ENCODE peak calls at places on chromosomes 1 and 21, in seven cellular contexts. One of them, this sample, is unnamed.

GRCh38 chr1:202210370-202210769 is 16.8 kb downstream of the LGR6 start:
- DNase-seq in naive thymus-derived CD4-positive, alpha-beta T cell: no peak
- DNase-seq in activated T-cell treated with anti-CD3 and anti-CD28 coated beads for 1 hour: no peak
- DNase-seq in fibroblast of the aortic adventitia: peak; percentile 10
- DNase-seq in T-helper 9 cell: no peak
- DNase-seq in effector memory CD8-positive, alpha-beta T cell: no peak
- DNase-seq in stimulated activated CD4-positive, alpha-beta T cell treated with anti-CD3 and anti-CD28 coated beads, Interleukin-2, amount 100 ng/mL, for 48 hours: no peak
- DNase-seq in this sample: peak; percentile 79

GRCh38 chr1:2985121-2985561 is 36.1 kb upstream of the ACTRT2 start:
- DNase-seq in effector memory CD8-positive, alpha-beta T cell: no peak
- DNase-seq in fibroblast of the aortic adventitia: no peak
- DNase-seq in stimulated activated CD4-positive, alpha-beta T cell treated with anti-CD3 and anti-CD28 coated beads, Interleukin-2, amount 100 ng/mL, for 48 hours: no peak
- DNase-seq in T-helper 9 cell: no peak
- DNase-seq in naive thymus-derived CD4-positive, alpha-beta T cell: no peak
- DNase-seq in activated T-cell treated with anti-CD3 and anti-CD28 coated beads for 1 hour: no peak
- DNase-seq in this sample: no peak

GRCh38 chr1:25343872-25344271 is 5.7 kb downstream of the TMEM50A start:
- DNase-seq in activated T-cell treated with anti-CD3 and anti-CD28 coated beads for 1 hour: no peak
- DNase-seq in naive thymus-derived CD4-positive, alpha-beta T cell: no peak
- DNase-seq in fibroblast of the aortic adventitia: peak; percentile 84
- DNase-seq in effector memory CD8-positive, alpha-beta T cell: no peak
- DNase-seq in stimulated activated CD4-positive, alpha-beta T cell treated with anti-CD3 and anti-CD28 coated beads, Interleukin-2, amount 100 ng/mL, for 48 hours: no peak
- DNase-seq in T-helper 9 cell: no peak
- DNase-seq in this sample: no peak

GRCh38 chr1:109931189-109931672 is 20.6 kb downstream of the CSF1 start:
- DNase-seq in fibroblast of the aortic adventitia: peak; percentile 70
- DNase-seq in effector memory CD8-positive, alpha-beta T cell: no peak
- DNase-seq in activated T-cell treated with anti-CD3 and anti-CD28 coated beads for 1 hour: no peak
- DNase-seq in naive thymus-derived CD4-positive, alpha-beta T cell: no peak
- DNase-seq in stimulated activated CD4-positive, alpha-beta T cell treated with anti-CD3 and anti-CD28 coated beads, Interleukin-2, amount 100 ng/mL, for 48 hours: no peak
- DNase-seq in T-helper 9 cell: no peak
- DNase-seq in this sample: no peak

GRCh38 chr1:183093821-183094287 is 70.6 kb downstream of the LAMC1 start:
- DNase-seq in stimulated activated CD4-positive, alpha-beta T cell treated with anti-CD3 and anti-CD28 coated beads, Interleukin-2, amount 100 ng/mL, for 48 hours: no peak
- DNase-seq in naive thymus-derived CD4-positive, alpha-beta T cell: no peak
- DNase-seq in T-helper 9 cell: no peak
- DNase-seq in activated T-cell treated with anti-CD3 and anti-CD28 coated beads for 1 hour: no peak
- DNase-seq in effector memory CD8-positive, alpha-beta T cell: no peak
- DNase-seq in fibroblast of the aortic adventitia: peak; percentile 62
- DNase-seq in this sample: no peak

GRCh38 chr1:201731592-201731991 is 97.4 kb upstream of the IPO9 start:
- DNase-seq in naive thymus-derived CD4-positive, alpha-beta T cell: no peak
- DNase-seq in fibroblast of the aortic adventitia: no peak
- DNase-seq in stimulated activated CD4-positive, alpha-beta T cell treated with anti-CD3 and anti-CD28 coated beads, Interleukin-2, amount 100 ng/mL, for 48 hours: no peak
- DNase-seq in activated T-cell treated with anti-CD3 and anti-CD28 coated beads for 1 hour: no peak
- DNase-seq in effector memory CD8-positive, alpha-beta T cell: no peak
- DNase-seq in T-helper 9 cell: no peak
- DNase-seq in this sample: no peak

GRCh38 chr21:41684381-41685245 is 82.2 kb downstream of the RIPK4 start:
- DNase-seq in naive thymus-derived CD4-positive, alpha-beta T cell: no peak
- DNase-seq in T-helper 9 cell: no peak
- DNase-seq in fibroblast of the aortic adventitia: peak; percentile 75
- DNase-seq in activated T-cell treated with anti-CD3 and anti-CD28 coated beads for 1 hour: no peak
- DNase-seq in effector memory CD8-positive, alpha-beta T cell: no peak
- DNase-seq in stimulated activated CD4-positive, alpha-beta T cell treated with anti-CD3 and anti-CD28 coated beads, Interleukin-2, amount 100 ng/mL, for 48 hours: no peak
- DNase-seq in this sample: no peak

GRCh38 chr1:76867342-76868130 is at the start of gene ST6GALNAC5:
- DNase-seq in activated T-cell treated with anti-CD3 and anti-CD28 coated beads for 1 hour: no peak
- DNase-seq in T-helper 9 cell: no peak
- DNase-seq in effector memory CD8-positive, alpha-beta T cell: no peak
- DNase-seq in stimulated activated CD4-positive, alpha-beta T cell treated with anti-CD3 and anti-CD28 coated beads, Interleukin-2, amount 100 ng/mL, for 48 hours: no peak
- DNase-seq in naive thymus-derived CD4-positive, alpha-beta T cell: no peak
- DNase-seq in fibroblast of the aortic adventitia: no peak
- DNase-seq in this sample: no peak

GRCh38 chr1:152967201-152967600 is 3.2 kb upstream of the SPRR4 start:
- DNase-seq in naive thymus-derived CD4-positive, alpha-beta T cell: no peak
- DNase-seq in stimulated activated CD4-positive, alpha-beta T cell treated with anti-CD3 and anti-CD28 coated beads, Interleukin-2, amount 100 ng/mL, for 48 hours: no peak
- DNase-seq in activated T-cell treated with anti-CD3 and anti-CD28 coated beads for 1 hour: no peak
- DNase-seq in fibroblast of the aortic adventitia: no peak
- DNase-seq in effector memory CD8-positive, alpha-beta T cell: no peak
- DNase-seq in T-helper 9 cell: no peak
- DNase-seq in this sample: no peak

GRCh38 chr1:31585736-31586365 is 9.5 kb downstream of the TINAGL1 start:
- DNase-seq in activated T-cell treated with anti-CD3 and anti-CD28 coated beads for 1 hour: no peak
- DNase-seq in stimulated activated CD4-positive, alpha-beta T cell treated with anti-CD3 and anti-CD28 coated beads, Interleukin-2, amount 100 ng/mL, for 48 hours: no peak
- DNase-seq in effector memory CD8-positive, alpha-beta T cell: no peak
- DNase-seq in naive thymus-derived CD4-positive, alpha-beta T cell: no peak
- DNase-seq in fibroblast of the aortic adventitia: no peak
- DNase-seq in T-helper 9 cell: no peak
- DNase-seq in this sample: no peak

GRCh38 chr1:229544587-229544986 is 13.9 kb downstream of the ABCB10 start:
- DNase-seq in effector memory CD8-positive, alpha-beta T cell: no peak
- DNase-seq in fibroblast of the aortic adventitia: no peak
- DNase-seq in naive thymus-derived CD4-positive, alpha-beta T cell: no peak
- DNase-seq in activated T-cell treated with anti-CD3 and anti-CD28 coated beads for 1 hour: no peak
- DNase-seq in stimulated activated CD4-positive, alpha-beta T cell treated with anti-CD3 and anti-CD28 coated beads, Interleukin-2, amount 100 ng/mL, for 48 hours: no peak
- DNase-seq in T-helper 9 cell: no peak
- DNase-seq in this sample: no peak

GRCh38 chr1:193406901-193407300 is 220.5 kb upstream of the B3GALT2 start:
- DNase-seq in effector memory CD8-positive, alpha-beta T cell: no peak
- DNase-seq in activated T-cell treated with anti-CD3 and anti-CD28 coated beads for 1 hour: no peak
- DNase-seq in stimulated activated CD4-positive, alpha-beta T cell treated with anti-CD3 and anti-CD28 coated beads, Interleukin-2, amount 100 ng/mL, for 48 hours: no peak
- DNase-seq in T-helper 9 cell: no peak
- DNase-seq in naive thymus-derived CD4-positive, alpha-beta T cell: no peak
- DNase-seq in fibroblast of the aortic adventitia: peak; percentile 76
- DNase-seq in this sample: no peak

GRCh38 chr1:2326524-2326923 is 64.8 kb downstream of the MORN1 start:
- DNase-seq in naive thymus-derived CD4-positive, alpha-beta T cell: no peak
- DNase-seq in activated T-cell treated with anti-CD3 and anti-CD28 coated beads for 1 hour: no peak
- DNase-seq in stimulated activated CD4-positive, alpha-beta T cell treated with anti-CD3 and anti-CD28 coated beads, Interleukin-2, amount 100 ng/mL, for 48 hours: no peak
- DNase-seq in effector memory CD8-positive, alpha-beta T cell: no peak
- DNase-seq in fibroblast of the aortic adventitia: no peak
- DNase-seq in T-helper 9 cell: no peak
- DNase-seq in this sample: no peak

GRCh38 chr1:31735571-31735970 is 28.6 kb downstream of the ADGRB2 start:
- DNase-seq in naive thymus-derived CD4-positive, alpha-beta T cell: no peak
- DNase-seq in stimulated activated CD4-positive, alpha-beta T cell treated with anti-CD3 and anti-CD28 coated beads, Interleukin-2, amount 100 ng/mL, for 48 hours: no peak
- DNase-seq in T-helper 9 cell: no peak
- DNase-seq in activated T-cell treated with anti-CD3 and anti-CD28 coated beads for 1 hour: no peak
- DNase-seq in effector memory CD8-positive, alpha-beta T cell: no peak
- DNase-seq in fibroblast of the aortic adventitia: no peak
- DNase-seq in this sample: no peak

GRCh38 chr1:169928438-169929209 is 34.9 kb upstream of the SCYL3 start:
- DNase-seq in fibroblast of the aortic adventitia: peak; percentile 80
- DNase-seq in stimulated activated CD4-positive, alpha-beta T cell treated with anti-CD3 and anti-CD28 coated beads, Interleukin-2, amount 100 ng/mL, for 48 hours: no peak
- DNase-seq in activated T-cell treated with anti-CD3 and anti-CD28 coated beads for 1 hour: no peak
- DNase-seq in naive thymus-derived CD4-positive, alpha-beta T cell: no peak
- DNase-seq in effector memory CD8-positive, alpha-beta T cell: no peak
- DNase-seq in T-helper 9 cell: no peak
- DNase-seq in this sample: no peak

GRCh38 chr1:40036574-40036973 is 4.0 kb upstream of the CAP1 start:
- DNase-seq in naive thymus-derived CD4-positive, alpha-beta T cell: no peak
- DNase-seq in stimulated activated CD4-positive, alpha-beta T cell treated with anti-CD3 and anti-CD28 coated beads, Interleukin-2, amount 100 ng/mL, for 48 hours: no peak
- DNase-seq in activated T-cell treated with anti-CD3 and anti-CD28 coated beads for 1 hour: no peak
- DNase-seq in effector memory CD8-positive, alpha-beta T cell: no peak
- DNase-seq in fibroblast of the aortic adventitia: peak; percentile 91
- DNase-seq in T-helper 9 cell: no peak
- DNase-seq in this sample: no peak

GRCh38 chr1:109541102-109541501 is 1.4 kb downstream of the GPR61 start:
- DNase-seq in naive thymus-derived CD4-positive, alpha-beta T cell: no peak
- DNase-seq in fibroblast of the aortic adventitia: no peak
- DNase-seq in T-helper 9 cell: no peak
- DNase-seq in stimulated activated CD4-positive, alpha-beta T cell treated with anti-CD3 and anti-CD28 coated beads, Interleukin-2, amount 100 ng/mL, for 48 hours: no peak
- DNase-seq in effector memory CD8-positive, alpha-beta T cell: no peak
- DNase-seq in activated T-cell treated with anti-CD3 and anti-CD28 coated beads for 1 hour: no peak
- DNase-seq in this sample: no peak

GRCh38 chr1:209926045-209926444 is 12.0 kb upstream of the SYT14 start:
- DNase-seq in activated T-cell treated with anti-CD3 and anti-CD28 coated beads for 1 hour: no peak
- DNase-seq in effector memory CD8-positive, alpha-beta T cell: no peak
- DNase-seq in T-helper 9 cell: no peak
- DNase-seq in stimulated activated CD4-positive, alpha-beta T cell treated with anti-CD3 and anti-CD28 coated beads, Interleukin-2, amount 100 ng/mL, for 48 hours: no peak
- DNase-seq in fibroblast of the aortic adventitia: peak; percentile 87
- DNase-seq in naive thymus-derived CD4-positive, alpha-beta T cell: no peak
- DNase-seq in this sample: peak; percentile 81

GRCh38 chr1:156801409-156802121 is 15.1 kb downstream of the SH2D2A start:
- DNase-seq in T-helper 9 cell: no peak
- DNase-seq in activated T-cell treated with anti-CD3 and anti-CD28 coated beads for 1 hour: no peak
- DNase-seq in stimulated activated CD4-positive, alpha-beta T cell treated with anti-CD3 and anti-CD28 coated beads, Interleukin-2, amount 100 ng/mL, for 48 hours: no peak
- DNase-seq in effector memory CD8-positive, alpha-beta T cell: no peak
- DNase-seq in naive thymus-derived CD4-positive, alpha-beta T cell: no peak
- DNase-seq in fibroblast of the aortic adventitia: peak; percentile 97
- DNase-seq in this sample: peak; percentile 63

GRCh38 chr1:105591681-105592080 is 1464.8 kb upstream of the PRMT6 start:
- DNase-seq in T-helper 9 cell: no peak
- DNase-seq in effector memory CD8-positive, alpha-beta T cell: no peak
- DNase-seq in activated T-cell treated with anti-CD3 and anti-CD28 coated beads for 1 hour: no peak
- DNase-seq in stimulated activated CD4-positive, alpha-beta T cell treated with anti-CD3 and anti-CD28 coated beads, Interleukin-2, amount 100 ng/mL, for 48 hours: no peak
- DNase-seq in naive thymus-derived CD4-positive, alpha-beta T cell: no peak
- DNase-seq in fibroblast of the aortic adventitia: no peak
- DNase-seq in this sample: no peak

GRCh38 chr1:219548386-219548785 is 64.5 kb downstream of the ZC3H11B start:
- DNase-seq in T-helper 9 cell: no peak
- DNase-seq in effector memory CD8-positive, alpha-beta T cell: no peak
- DNase-seq in activated T-cell treated with anti-CD3 and anti-CD28 coated beads for 1 hour: no peak
- DNase-seq in stimulated activated CD4-positive, alpha-beta T cell treated with anti-CD3 and anti-CD28 coated beads, Interleukin-2, amount 100 ng/mL, for 48 hours: no peak
- DNase-seq in fibroblast of the aortic adventitia: no peak
- DNase-seq in naive thymus-derived CD4-positive, alpha-beta T cell: no peak
- DNase-seq in this sample: no peak

GRCh38 chr1:53126495-53126894 is 15.9 kb downstream of the SLC1A7 start:
- DNase-seq in naive thymus-derived CD4-positive, alpha-beta T cell: no peak
- DNase-seq in effector memory CD8-positive, alpha-beta T cell: no peak
- DNase-seq in T-helper 9 cell: no peak
- DNase-seq in fibroblast of the aortic adventitia: no peak
- DNase-seq in stimulated activated CD4-positive, alpha-beta T cell treated with anti-CD3 and anti-CD28 coated beads, Interleukin-2, amount 100 ng/mL, for 48 hours: no peak
- DNase-seq in activated T-cell treated with anti-CD3 and anti-CD28 coated beads for 1 hour: no peak
- DNase-seq in this sample: no peak

GRCh38 chr1:11772458-11772857 is 10.5 kb downstream of the C1orf167 start:
- DNase-seq in stimulated activated CD4-positive, alpha-beta T cell treated with anti-CD3 and anti-CD28 coated beads, Interleukin-2, amount 100 ng/mL, for 48 hours: no peak
- DNase-seq in T-helper 9 cell: no peak
- DNase-seq in activated T-cell treated with anti-CD3 and anti-CD28 coated beads for 1 hour: no peak
- DNase-seq in naive thymus-derived CD4-positive, alpha-beta T cell: no peak
- DNase-seq in effector memory CD8-positive, alpha-beta T cell: no peak
- DNase-seq in fibroblast of the aortic adventitia: no peak
- DNase-seq in this sample: no peak

GRCh38 chr1:175889848-175890247 is 146.5 kb upstream of the TNR start:
- DNase-seq in fibroblast of the aortic adventitia: no peak
- DNase-seq in effector memory CD8-positive, alpha-beta T cell: no peak
- DNase-seq in naive thymus-derived CD4-positive, alpha-beta T cell: no peak
- DNase-seq in stimulated activated CD4-positive, alpha-beta T cell treated with anti-CD3 and anti-CD28 coated beads, Interleukin-2, amount 100 ng/mL, for 48 hours: no peak
- DNase-seq in activated T-cell treated with anti-CD3 and anti-CD28 coated beads for 1 hour: no peak
- DNase-seq in T-helper 9 cell: no peak
- DNase-seq in this sample: no peak

GRCh38 chr1:202968895-202969295 is 1.8 kb upstream of the CYB5R1 start:
- DNase-seq in effector memory CD8-positive, alpha-beta T cell: peak; percentile 12
- DNase-seq in fibroblast of the aortic adventitia: peak; percentile 69
- DNase-seq in T-helper 9 cell: no peak
- DNase-seq in stimulated activated CD4-positive, alpha-beta T cell treated with anti-CD3 and anti-CD28 coated beads, Interleukin-2, amount 100 ng/mL, for 48 hours: no peak
- DNase-seq in activated T-cell treated with anti-CD3 and anti-CD28 coated beads for 1 hour: no peak
- DNase-seq in naive thymus-derived CD4-positive, alpha-beta T cell: no peak
- DNase-seq in this sample: peak; percentile 33

GRCh38 chr1:232628335-232629214 is 1.4 kb downstream of the SIPA1L2 start:
- DNase-seq in T-helper 9 cell: no peak
- DNase-seq in stimulated activated CD4-positive, alpha-beta T cell treated with anti-CD3 and anti-CD28 coated beads, Interleukin-2, amount 100 ng/mL, for 48 hours: no peak
- DNase-seq in fibroblast of the aortic adventitia: peak; percentile 64
- DNase-seq in effector memory CD8-positive, alpha-beta T cell: no peak
- DNase-seq in activated T-cell treated with anti-CD3 and anti-CD28 coated beads for 1 hour: no peak
- DNase-seq in naive thymus-derived CD4-positive, alpha-beta T cell: no peak
- DNase-seq in this sample: no peak

GRCh38 chr21:36211660-36212512 is 55.3 kb downstream of the DOP1B start:
- DNase-seq in naive thymus-derived CD4-positive, alpha-beta T cell: no peak
- DNase-seq in T-helper 9 cell: no peak
- DNase-seq in fibroblast of the aortic adventitia: peak; percentile 80
- DNase-seq in effector memory CD8-positive, alpha-beta T cell: no peak
- DNase-seq in activated T-cell treated with anti-CD3 and anti-CD28 coated beads for 1 hour: no peak
- DNase-seq in stimulated activated CD4-positive, alpha-beta T cell treated with anti-CD3 and anti-CD28 coated beads, Interleukin-2, amount 100 ng/mL, for 48 hours: no peak
- DNase-seq in this sample: no peak

GRCh38 chr1:29779146-29779545 is 542.8 kb downstream of the PTPRU start:
- DNase-seq in T-helper 9 cell: no peak
- DNase-seq in effector memory CD8-positive, alpha-beta T cell: no peak
- DNase-seq in naive thymus-derived CD4-positive, alpha-beta T cell: no peak
- DNase-seq in activated T-cell treated with anti-CD3 and anti-CD28 coated beads for 1 hour: no peak
- DNase-seq in stimulated activated CD4-positive, alpha-beta T cell treated with anti-CD3 and anti-CD28 coated beads, Interleukin-2, amount 100 ng/mL, for 48 hours: no peak
- DNase-seq in fibroblast of the aortic adventitia: no peak
- DNase-seq in this sample: no peak

GRCh38 chr1:56577859-56578663 is 1.3 kb downstream of the PLPP3 start:
- DNase-seq in fibroblast of the aortic adventitia: peak; percentile 52
- DNase-seq in stimulated activated CD4-positive, alpha-beta T cell treated with anti-CD3 and anti-CD28 coated beads, Interleukin-2, amount 100 ng/mL, for 48 hours: no peak
- DNase-seq in activated T-cell treated with anti-CD3 and anti-CD28 coated beads for 1 hour: no peak
- DNase-seq in T-helper 9 cell: no peak
- DNase-seq in effector memory CD8-positive, alpha-beta T cell: no peak
- DNase-seq in naive thymus-derived CD4-positive, alpha-beta T cell: no peak
- DNase-seq in this sample: peak; percentile 69

GRCh38 chr1:24393892-24394291 is 19.7 kb downstream of the STPG1 start:
- DNase-seq in naive thymus-derived CD4-positive, alpha-beta T cell: no peak
- DNase-seq in effector memory CD8-positive, alpha-beta T cell: no peak
- DNase-seq in fibroblast of the aortic adventitia: peak; percentile 68
- DNase-seq in stimulated activated CD4-positive, alpha-beta T cell treated with anti-CD3 and anti-CD28 coated beads, Interleukin-2, amount 100 ng/mL, for 48 hours: no peak
- DNase-seq in T-helper 9 cell: no peak
- DNase-seq in activated T-cell treated with anti-CD3 and anti-CD28 coated beads for 1 hour: no peak
- DNase-seq in this sample: no peak

GRCh38 chr21:27104749-27105439 is 138.0 kb upstream of the ADAMTS5 start:
- DNase-seq in activated T-cell treated with anti-CD3 and anti-CD28 coated beads for 1 hour: no peak
- DNase-seq in T-helper 9 cell: no peak
- DNase-seq in effector memory CD8-positive, alpha-beta T cell: no peak
- DNase-seq in fibroblast of the aortic adventitia: peak; percentile 32
- DNase-seq in naive thymus-derived CD4-positive, alpha-beta T cell: no peak
- DNase-seq in stimulated activated CD4-positive, alpha-beta T cell treated with anti-CD3 and anti-CD28 coated beads, Interleukin-2, amount 100 ng/mL, for 48 hours: no peak
- DNase-seq in this sample: no peak

GRCh38 chr1:76086597-76086996 is 12.1 kb downstream of the ST6GALNAC3 start:
- DNase-seq in naive thymus-derived CD4-positive, alpha-beta T cell: no peak
- DNase-seq in fibroblast of the aortic adventitia: no peak
- DNase-seq in stimulated activated CD4-positive, alpha-beta T cell treated with anti-CD3 and anti-CD28 coated beads, Interleukin-2, amount 100 ng/mL, for 48 hours: no peak
- DNase-seq in T-helper 9 cell: no peak
- DNase-seq in effector memory CD8-positive, alpha-beta T cell: no peak
- DNase-seq in activated T-cell treated with anti-CD3 and anti-CD28 coated beads for 1 hour: no peak
- DNase-seq in this sample: no peak

GRCh38 chr1:26848947-26849774 is 13.8 kb upstream of the SFN start:
- DNase-seq in naive thymus-derived CD4-positive, alpha-beta T cell: no peak
- DNase-seq in fibroblast of the aortic adventitia: peak; percentile 82
- DNase-seq in activated T-cell treated with anti-CD3 and anti-CD28 coated beads for 1 hour: no peak
- DNase-seq in T-helper 9 cell: no peak
- DNase-seq in stimulated activated CD4-positive, alpha-beta T cell treated with anti-CD3 and anti-CD28 coated beads, Interleukin-2, amount 100 ng/mL, for 48 hours: no peak
- DNase-seq in effector memory CD8-positive, alpha-beta T cell: no peak
- DNase-seq in this sample: no peak

GRCh38 chr1:248243204-248243603 is 12.0 kb downstream of the OR2M4 start:
- DNase-seq in naive thymus-derived CD4-positive, alpha-beta T cell: no peak
- DNase-seq in stimulated activated CD4-positive, alpha-beta T cell treated with anti-CD3 and anti-CD28 coated beads, Interleukin-2, amount 100 ng/mL, for 48 hours: no peak
- DNase-seq in activated T-cell treated with anti-CD3 and anti-CD28 coated beads for 1 hour: peak; percentile 1
- DNase-seq in T-helper 9 cell: no peak
- DNase-seq in fibroblast of the aortic adventitia: peak; percentile 14
- DNase-seq in effector memory CD8-positive, alpha-beta T cell: no peak
- DNase-seq in this sample: no peak

GRCh38 chr1:234915923-234916675 is 212.5 kb downstream of the TOMM20 start:
- DNase-seq in naive thymus-derived CD4-positive, alpha-beta T cell: no peak
- DNase-seq in T-helper 9 cell: no peak
- DNase-seq in stimulated activated CD4-positive, alpha-beta T cell treated with anti-CD3 and anti-CD28 coated beads, Interleukin-2, amount 100 ng/mL, for 48 hours: no peak
- DNase-seq in activated T-cell treated with anti-CD3 and anti-CD28 coated beads for 1 hour: no peak
- DNase-seq in fibroblast of the aortic adventitia: no peak
- DNase-seq in effector memory CD8-positive, alpha-beta T cell: no peak
- DNase-seq in this sample: no peak

This sample was measured in NCI-H2107.